ENCODE peak calls at places on chromosome 16, in four cellular contexts. R is NCI-H1436, H is nephron progenitor cell, F is AML-193. E is an unnamed sample.

GRCh38 chr16:84308120-84308519 is 13.4 kb downstream of the WFDC1 start:
- DNase-seq in F (peak), H (peak), R (peak), E (no peak)

GRCh38 chr16:754208-755097 is 6.1 kb upstream of the MSLN start:
- DNase-seq in F (peak), H (no peak), R (no peak), E (peak)

GRCh38 chr16:57999971-58000705 is at the start of gene ZNF319:
- DNase-seq in F (no peak), H (no peak), R (no peak), E (no peak)

GRCh38 chr16:57000271-57001025 is 11.1 kb downstream of the NLRC5 start:
- DNase-seq in R (no peak), F (no peak), H (no peak), E (peak)

GRCh38 chr16:67104061-67104460 is 5.7 kb upstream of the PHAF1 start:
- DNase-seq in H (peak), F (no peak), R (no peak), E (no peak)

GRCh38 chr16:24976971-24977672 is 38.0 kb downstream of the ARHGAP17 start:
- DNase-seq in F (no peak), H (no peak), R (no peak), E (no peak)

GRCh38 chr16:75219838-75220237 is 1.1 kb downstream of the CTRB1 start:
- DNase-seq in H (no peak), F (no peak), R (no peak), E (no peak)

GRCh38 chr16:84885024-84885910 is 65.5 kb downstream of the CRISPLD2 start:
- DNase-seq in R (no peak), H (no peak), F (no peak), E (no peak)

GRCh38 chr16:4714996-4715395 is 19.1 kb downstream of the ANKS3 start:
- DNase-seq in F (no peak), H (no peak), R (no peak), E (no peak)

GRCh38 chr16:88815901-88816589 is 4.3 kb upstream of the APRT start:
- DNase-seq in F (peak), R (peak), H (peak), E (no peak)

GRCh38 chr16:50303041-50303604 is 36.8 kb downstream of the ADCY7 start:
- DNase-seq in R (no peak), F (no peak), H (no peak), E (no peak)

GRCh38 chr16:30416624-30417298 is 9.4 kb downstream of the ZNF771 start:
- DNase-seq in R (no peak), H (no peak), F (no peak), E (no peak)

GRCh38 chr16:68499011-68499410 is 40.1 kb upstream of the ZFP90 start:
- DNase-seq in F (no peak), H (no peak), R (no peak), E (peak)

GRCh38 chr16:10929853-10930754 is 12.2 kb downstream of the DEXI start:
- DNase-seq in F (no peak), R (no peak), H (no peak), E (no peak)

GRCh38 chr16:23482778-23483177 is 27.5 kb downstream of the GGA2 start:
- DNase-seq in R (no peak), F (no peak), H (no peak), E (no peak)

GRCh38 chr16:72247821-72248253 is 75.9 kb upstream of the PMFBP1 start:
- DNase-seq in F (no peak), H (no peak), R (no peak), E (no peak)

GRCh38 chr16:12625068-12625467 is 178.6 kb downstream of the CPPED1 start:
- DNase-seq in H (no peak), F (no peak), R (no peak), E (no peak)

GRCh38 chr16:54944002-54944401 is 13.3 kb downstream of the IRX5 start:
- DNase-seq in H (no peak), R (no peak), F (no peak), E (no peak)

GRCh38 chr16:1870365-1871082 is 1.4 kb downstream of the MEIOB start:
- DNase-seq in R (no peak), F (no peak), H (no peak), E (no peak)

GRCh38 chr16:19716183-19716582 is 1.8 kb downstream of the KNOP1 start:
- DNase-seq in F (no peak), H (no peak), R (no peak), E (no peak)

GRCh38 chr16:79628501-79628975 is 28.0 kb upstream of the MAF start:
- DNase-seq in R (no peak), H (no peak), F (no peak), E (peak)

GRCh38 chr16:19419691-19420060 is 2.0 kb downstream of the TMC5 start:
- DNase-seq in H (no peak), F (no peak), R (no peak), E (no peak)

GRCh38 chr16:3065069-3065741 is at the start of gene IL32:
- DNase-seq in F (no peak), R (no peak), H (no peak), E (no peak)

GRCh38 chr16:22318690-22319358 is 21.6 kb downstream of the POLR3E start:
- DNase-seq in R (no peak), F (peak), H (peak), E (peak)

GRCh38 chr16:48035142-48035541 is 120.7 kb downstream of the ABCC12 start:
- DNase-seq in F (no peak), R (no peak), H (no peak), E (no peak)

GRCh38 chr16:66043326-66043725 is 323.2 kb upstream of the CDH5 start:
- DNase-seq in F (no peak), H (no peak), R (no peak), E (no peak)

GRCh38 chr16:2899564-2900072 is 12.1 kb upstream of the FLYWCH1 start:
- DNase-seq in F (no peak), R (no peak), H (no peak), E (no peak)

GRCh38 chr16:57914244-57915173 is 56.4 kb downstream of the CNGB1 start:
- DNase-seq in R (no peak), F (no peak), H (no peak), E (no peak)

GRCh38 chr16:74752756-74753155 is 21.9 kb downstream of the FA2H start:
- DNase-seq in F (no peak), R (no peak), H (no peak), E (no peak)

GRCh38 chr16:56203052-56203451 is 11.8 kb downstream of the GNAO1 start:
- DNase-seq in F (no peak), H (peak), R (peak), E (peak)

GRCh38 chr16:6019490-6019991 is 921.9 kb upstream of the EEF2KMT start:
- DNase-seq in H (peak), F (no peak), R (no peak), E (no peak)